ENCODE peak calls at places on chromosomes 4 and X, in four cellular contexts. K is fibroblast of the aortic adventitia, W is BE2C, O is hepatocyte. L is an unnamed sample.

GRCh38 chr4:173420324-173420752 is 21.4 kb upstream of the SCRG1 start:
- DNase-seq in K (peak), W (no peak), O (no peak), L (peak)

GRCh38 chr4:8906668-8906970 is 35.0 kb upstream of the HMX1 start:
- DNase-seq in O (no peak), K (no peak), W (no peak), L (no peak)

GRCh38 chr4:96063639-96064038 is 223.7 kb downstream of the PDHA2 start:
- DNase-seq in W (no peak), O (no peak), K (no peak), L (no peak)

GRCh38 chr4:27089186-27089585 is 228.5 kb downstream of the STIM2 start:
- DNase-seq in K (no peak), W (no peak), O (no peak), L (no peak)

GRCh38 chr4:17063870-17064269 is 165.4 kb upstream of the LDB2 start:
- DNase-seq in K (peak), O (no peak), W (no peak), L (no peak)

GRCh38 chrX:31524182-31524581 is 452.3 kb upstream of the FTHL17 start:
- DNase-seq in K (no peak), O (peak), W (no peak), L (peak)

GRCh38 chr4:145824469-145824868 is 114.2 kb downstream of the ZNF827 start:
- DNase-seq in W (peak), O (no peak), K (no peak), L (no peak)

GRCh38 chr4:7161721-7162214 is 30.6 kb upstream of the SORCS2 start:
- DNase-seq in K (peak), W (no peak), O (no peak), L (peak)

GRCh38 chr4:173194175-173194574 is 25.6 kb downstream of the GALNT7 start:
- DNase-seq in K (no peak), W (no peak), O (no peak), L (no peak)

GRCh38 chr4:107736924-107737448 is 17.0 kb upstream of the PAPSS1 start:
- DNase-seq in K (peak), O (peak), W (peak), L (peak)

GRCh38 chr4:39274503-39274902 is 91.7 kb downstream of the RFC1 start:
- DNase-seq in K (no peak), W (no peak), O (no peak), L (no peak)

GRCh38 chr4:44663539-44664263 is 12.3 kb upstream of the YIPF7 start:
- DNase-seq in W (no peak), O (no peak), K (no peak), L (no peak)

GRCh38 chrX:55919367-55920221 is 202.0 kb downstream of the RRAGB start:
- DNase-seq in K (no peak), W (no peak), O (no peak), L (no peak)

GRCh38 chr4:105436414-105436813 is 37.4 kb downstream of the PPA2 start:
- DNase-seq in K (no peak), W (no peak), O (no peak), L (no peak)

GRCh38 chr4:10144479-10144878 is 27.9 kb upstream of the WDR1 start:
- DNase-seq in K (no peak), W (no peak), O (no peak), L (no peak)

DNA sequence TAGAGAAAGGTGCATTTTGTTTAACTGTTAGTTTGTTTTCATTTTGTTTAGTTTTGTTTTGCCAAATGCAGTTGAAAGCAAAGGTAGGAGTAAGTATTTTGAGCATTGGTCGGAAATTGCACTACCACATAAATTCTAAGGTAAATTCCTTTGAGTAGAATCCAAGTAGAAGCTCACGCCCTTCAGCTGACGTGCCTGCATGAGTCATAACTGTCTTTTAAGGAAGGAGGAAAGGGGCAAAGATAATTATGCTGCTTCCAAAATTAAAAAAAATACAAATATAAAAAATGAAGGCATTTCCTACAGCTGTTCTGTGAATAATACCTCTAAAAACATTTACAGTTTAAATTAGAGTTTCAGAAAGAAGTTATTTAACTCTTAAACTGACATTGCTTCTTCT is 110.2 kb upstream of the MYOZ2 start:
- DNase-seq in O (peak), W (no peak), K (peak), L (peak)
- H3K4me3 ChIP-seq in O (no peak), W (no peak), K (no peak), L (peak)

DNA sequence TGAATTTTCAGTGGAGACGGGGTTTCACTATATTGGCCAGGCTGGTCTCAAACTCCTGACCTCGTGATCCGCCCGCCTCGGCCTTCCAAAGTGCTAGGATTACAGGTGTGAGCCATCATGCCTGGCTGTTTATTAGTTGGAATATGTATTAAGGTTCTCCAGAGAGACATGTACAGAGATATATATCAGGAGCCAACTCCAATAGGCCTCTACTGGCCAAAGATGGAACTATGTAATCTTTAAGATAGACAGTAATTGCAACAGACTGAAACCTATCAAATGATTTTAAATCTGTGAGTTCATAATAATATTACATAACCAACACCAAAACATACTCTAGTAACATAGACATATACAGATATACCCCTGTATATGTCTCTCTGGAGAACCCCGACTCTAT is 5.8 kb upstream of the DMP1 start:
- DNase-seq in O (no peak), K (no peak), W (no peak), L (no peak)
- TF ChIP-seq CTCF in O (no peak), K (peak), W (peak), L (no peak)

GRCh38 chr4:85495621-85496020 is 20.7 kb downstream of the ARHGAP24 start:
- DNase-seq in K (no peak), W (no peak), O (no peak), L (no peak)
- H3K4me3 ChIP-seq in K (no peak), W (no peak), O (no peak), L (peak)

GRCh38 chr4:22999419-22999818 is 306.7 kb downstream of the GBA3 start:
- DNase-seq in K (no peak), W (no peak), O (no peak), L (no peak)
- TF ChIP-seq CTCF in K (no peak), W (no peak), O (no peak), L (no peak)

L was measured in fibroblast of pulmonary artery.